ENCODE peak calls at places on chromosomes 3 and 15, in nine cellular contexts. P is stomach, O is colonic mucosa, G is neural crest cell, B is GM20000, W is A549, C is spleen, L is PC-3, V is tibial nerve. M is an unnamed sample.

GRCh38 chr3:33099109-33099645 is 2.2 kb upstream of the GLB1 start:
- DNase-seq in B (no peak), W (no peak), O (no peak), P (no peak), C (no peak), L (no peak), G (no peak), V (no peak), M (no peak)

GRCh38 chr3:46370784-46371183 is at the start of gene CCR5:
- DNase-seq in W (no peak), L (peak), V (no peak), C (no peak), B (no peak), O (no peak), G (no peak), P (no peak), M (no peak)

GRCh38 chr15:87572381-87572780 is 684.2 kb downstream of the NTRK3 start:
- DNase-seq in L (peak), W (no peak), G (no peak), B (no peak), O (no peak), C (no peak), P (no peak), V (no peak), M (no peak)

GRCh38 chr3:146817705-146818104 is 212.6 kb upstream of the PLSCR5 start:
- DNase-seq in G (no peak), L (peak), O (no peak), B (no peak), V (no peak), P (no peak), W (peak), C (no peak), M (no peak)

GRCh38 chr3:174874258-174874657 is 15.1 kb downstream of the NAALADL2 start:
- DNase-seq in C (no peak), G (no peak), B (no peak), L (no peak), O (no peak), P (no peak), W (no peak), V (no peak), M (no peak)

GRCh38 chr15:42711746-42712145 is 25.2 kb downstream of the CDAN1 start:
- DNase-seq in G (no peak), O (no peak), L (no peak), C (no peak), W (no peak), V (no peak), B (no peak), P (no peak), M (no peak)

GRCh38 chr3:14602804-14603644 is 48.5 kb upstream of the CCDC174 start:
- DNase-seq in L (peak), P (peak), B (no peak), V (no peak), C (no peak), O (no peak), G (no peak), W (no peak), M (no peak)

GRCh38 chr3:177196473-177197040 is 725 bp downstream of the TBL1XR1 start:
- DNase-seq in C (peak), P (peak), L (peak), V (peak), O (peak), G (peak), B (peak), W (peak), M (peak)

GRCh38 chr3:146468234-146468931 is 978 bp downstream of the PLSCR2 start:
- DNase-seq in V (peak), P (no peak), O (peak), G (no peak), W (no peak), C (no peak), L (peak), B (no peak), M (no peak)

GRCh38 chr15:97745481-97746071 is 214.9 kb upstream of the ARRDC4 start:
- DNase-seq in W (peak), L (peak), G (peak), V (peak), O (peak), B (peak), P (peak), C (no peak), M (peak)

GRCh38 chr3:53377794-53378193 is 30.5 kb upstream of the DCP1A start:
- DNase-seq in V (no peak), O (no peak), G (no peak), L (peak), C (no peak), P (no peak), B (no peak), W (peak), M (no peak)

GRCh38 chr3:53379898-53380297 is 32.6 kb upstream of the DCP1A start:
- DNase-seq in L (no peak), B (no peak), C (no peak), V (peak), P (no peak), W (no peak), G (no peak), O (no peak), M (no peak)

DNA sequence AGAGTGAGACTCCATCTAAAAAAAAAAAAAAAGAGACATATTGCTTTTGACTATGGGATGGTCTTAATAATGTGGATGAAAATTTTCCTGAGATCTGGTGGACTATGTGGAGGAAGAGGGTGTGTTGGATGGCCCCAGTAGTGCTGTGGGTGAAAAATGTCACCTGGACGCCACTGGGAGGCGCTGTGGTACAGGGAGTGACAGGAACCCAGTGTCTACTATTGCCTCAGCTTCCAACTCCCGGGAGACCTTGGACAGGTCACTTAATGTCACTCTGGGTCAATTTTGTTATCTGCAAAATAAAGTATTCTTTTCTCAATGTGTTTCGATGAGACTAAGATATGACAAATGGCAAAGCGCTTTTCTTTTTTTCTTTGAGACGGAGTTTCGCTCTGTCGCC is 27.7 kb upstream of the DCP1A start:
- DNase-seq in V (peak), C (peak), G (peak), W (peak), L (peak), O (peak), B (peak), P (peak), M (peak)
- TF ChIP-seq CTCF in V (peak), C (peak), G (peak), W (peak), L (peak), O (peak), B (peak), P (peak), M (peak)

DNA sequence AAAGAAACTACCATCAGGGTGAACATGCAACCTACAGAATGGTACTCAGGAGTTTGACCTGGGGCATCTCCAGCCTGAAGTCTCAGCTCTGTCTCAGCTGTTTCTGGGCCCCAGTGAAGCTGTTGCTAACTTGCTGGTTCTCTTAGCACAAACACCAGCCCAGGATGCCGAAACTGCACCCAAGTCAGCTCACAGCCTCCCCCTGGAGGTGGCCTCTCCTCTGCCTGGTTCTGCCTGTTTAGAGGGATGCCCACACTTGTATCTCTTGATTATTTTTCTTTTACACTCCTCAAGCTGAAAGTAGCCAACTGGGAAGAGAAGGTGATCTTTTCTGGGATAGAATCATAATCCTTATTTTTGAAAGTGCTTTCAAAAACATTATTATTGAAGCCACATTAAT is 289.0 kb upstream of the RASGRP1 start:
- DNase-seq in C (no peak), G (peak), L (peak), B (peak), V (no peak), O (no peak), P (no peak), W (peak), M (peak)
- TF ChIP-seq CTCF in C (peak), G (peak), L (peak), B (peak), V (no peak), O (no peak), P (no peak), W (no peak), M (peak)

GRCh38 chr3:52289747-52290595 is 2.3 kb downstream of the GLYCTK start:
- DNase-seq in B (no peak), W (no peak), O (peak), P (peak), G (no peak), C (peak), V (no peak), L (no peak), M (no peak)
- TF ChIP-seq CTCF in B (no peak), W (no peak), O (no peak), P (no peak), G (peak), C (no peak), V (no peak), L (no peak), M (no peak)

GRCh38 chr3:129161860-129162271 is 1.0 kb upstream of the ISY1 start:
- DNase-seq in G (no peak), P (no peak), V (no peak), O (peak), W (no peak), B (peak), L (peak), C (peak), M (no peak)
- TF ChIP-seq CTCF in G (peak), P (no peak), V (no peak), O (no peak), W (no peak), B (no peak), L (peak), C (no peak), M (no peak)

DNA sequence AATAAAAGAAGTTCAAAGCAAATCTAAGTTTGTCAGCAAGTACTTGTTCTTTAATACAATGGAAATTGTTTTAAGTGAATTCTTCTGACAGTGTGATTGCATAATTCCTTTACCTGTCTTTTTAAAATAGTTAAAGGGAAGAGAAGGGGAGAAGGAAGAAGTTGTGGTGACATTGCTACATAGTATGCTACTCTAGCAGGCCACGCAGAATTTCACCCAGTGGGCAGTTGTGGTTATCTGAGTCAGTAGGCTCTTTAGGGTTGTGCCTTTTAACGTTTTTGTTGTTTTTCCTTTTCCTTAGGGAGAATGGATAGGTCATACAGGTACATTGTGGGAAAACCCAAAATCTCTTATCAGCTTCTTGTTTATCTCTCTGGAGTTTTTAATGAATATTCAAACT is 40.4 kb downstream of the KIF15 start:
- DNase-seq in P (no peak), C (no peak), B (no peak), L (no peak), V (no peak), W (no peak), O (no peak), G (no peak), M (no peak)
- TF ChIP-seq CTCF in P (no peak), C (no peak), B (no peak), L (no peak), V (no peak), W (no peak), O (no peak), G (no peak), M (no peak)